ENCODE peak calls at places on chromosomes 5 and 9, in eight cellular contexts. Z is lower leg skin, S is A549, K is stomach, R is endothelial cell of umbilical vein, B is heart left ventricle, F is IMR-90, J is suprapubic skin. W is an unnamed sample.

GRCh38 chr5:35921930-35922329 is 16.5 kb downstream of the CAPSL start:
- DNase-seq in B (no peak), F (no peak), S (no peak), K (no peak), R (no peak), J (no peak), Z (no peak), W (no peak)

GRCh38 chr9:113580041-113580953 is 116.8 kb downstream of the RGS3 start:
- DNase-seq in B (peak; percentile 75), F (peak; percentile 35), S (no peak), Z (peak; percentile 96), K (peak; percentile 93), R (peak; percentile 70), J (peak; percentile 92), W (peak; percentile 54)

GRCh38 chr9:130667117-130667430 is 2.7 kb downstream of the PRDM12 start:
- DNase-seq in S (no peak), Z (no peak), J (no peak), K (no peak), F (no peak), B (no peak), R (no peak), W (no peak)

GRCh38 chr5:45385321-45386058 is 310.7 kb downstream of the HCN1 start:
- DNase-seq in K (no peak), S (no peak), R (peak; percentile 93), B (no peak), F (peak; percentile 68), J (no peak), Z (no peak), W (no peak)

GRCh38 chr9:31753756-31754155 is 630.7 kb upstream of the ACO1 start:
- DNase-seq in S (no peak), B (no peak), J (no peak), Z (no peak), F (no peak), R (no peak), K (no peak), W (no peak)

GRCh38 chr9:134026981-134027380 is 1.7 kb downstream of the BRD3OS start:
- DNase-seq in S (no peak), J (no peak), K (no peak), R (no peak), Z (no peak), F (no peak), B (no peak), W (no peak)

GRCh38 chr5:140176028-140176382 is 1.0 kb downstream of the CYSTM1 start:
- DNase-seq in S (no peak), J (no peak), R (no peak), K (no peak), F (no peak), Z (no peak), B (no peak), W (no peak)

GRCh38 chr9:79266986-79267385 is 304.8 kb upstream of the TLE4 start:
- DNase-seq in K (no peak), F (peak; percentile 46), S (no peak), Z (no peak), B (no peak), R (no peak), J (no peak), W (no peak)

GRCh38 chr5:172453986-172454354 is 355 bp downstream of the SH3PXD2B start:
- DNase-seq in Z (peak; percentile 88), K (no peak), R (peak; percentile 41), F (no peak), J (no peak), B (peak; percentile 62), S (peak; percentile 27), W (peak; percentile 64)

GRCh38 chr5:68187268-68188055 is 28.1 kb upstream of the PIK3R1 start:
- DNase-seq in K (no peak), F (peak; percentile 22), J (no peak), Z (no peak), B (peak; percentile 32), S (no peak), R (peak; percentile 24), W (no peak)

GRCh38 chr9:122835313-122835731 is 6.9 kb upstream of the PDCL start:
- DNase-seq in J (no peak), K (no peak), Z (peak; percentile 71), R (peak; percentile 26), B (no peak), F (no peak), S (no peak), W (no peak)

GRCh38 chr9:135336722-135337490 is 142.7 kb upstream of the PPP1R26 start:
- DNase-seq in Z (peak; percentile 46), K (no peak), J (peak; percentile 39), B (no peak), R (no peak), F (no peak), S (no peak), W (no peak)

GRCh38 chr5:126066795-126067321 is 356.4 kb upstream of the GRAMD2B start:
- DNase-seq in Z (no peak), S (no peak), B (no peak), J (no peak), R (no peak), K (no peak), F (no peak), W (no peak)

GRCh38 chr5:6730407-6730806 is 17.2 kb downstream of the TENT4A start:
- DNase-seq in Z (no peak), K (no peak), B (no peak), R (no peak), J (peak; percentile 19), F (no peak), S (no peak), W (no peak)

GRCh38 chr5:80372780-80373179 is 35.1 kb upstream of the ZFYVE16 start:
- DNase-seq in F (no peak), J (no peak), R (no peak), S (no peak), B (no peak), K (no peak), Z (no peak), W (no peak)

GRCh38 chr5:118529361-118530154 is 458.8 kb downstream of the DTWD2 start:
- DNase-seq in Z (no peak), R (no peak), B (peak; percentile 50), J (no peak), F (no peak), S (no peak), K (peak; percentile 63), W (no peak)

GRCh38 chr5:151236888-151237287 is 13.0 kb upstream of the CCDC69 start:
- DNase-seq in S (no peak), R (no peak), J (no peak), K (no peak), B (no peak), Z (no peak), F (no peak), W (no peak)

GRCh38 chr5:151233576-151234202 is 9.8 kb upstream of the CCDC69 start:
- DNase-seq in S (no peak), J (no peak), R (no peak), F (no peak), K (no peak), B (no peak), Z (no peak), W (no peak)

GRCh38 chr5:151231359-151231758 is 7.5 kb upstream of the CCDC69 start:
- DNase-seq in B (no peak), F (no peak), S (no peak), J (no peak), K (no peak), Z (no peak), R (no peak), W (peak; percentile 48)

GRCh38 chr5:151237685-151238084 is 13.8 kb upstream of the CCDC69 start:
- DNase-seq in R (no peak), B (no peak), J (no peak), Z (no peak), S (no peak), K (no peak), F (no peak), W (no peak)

DNA sequence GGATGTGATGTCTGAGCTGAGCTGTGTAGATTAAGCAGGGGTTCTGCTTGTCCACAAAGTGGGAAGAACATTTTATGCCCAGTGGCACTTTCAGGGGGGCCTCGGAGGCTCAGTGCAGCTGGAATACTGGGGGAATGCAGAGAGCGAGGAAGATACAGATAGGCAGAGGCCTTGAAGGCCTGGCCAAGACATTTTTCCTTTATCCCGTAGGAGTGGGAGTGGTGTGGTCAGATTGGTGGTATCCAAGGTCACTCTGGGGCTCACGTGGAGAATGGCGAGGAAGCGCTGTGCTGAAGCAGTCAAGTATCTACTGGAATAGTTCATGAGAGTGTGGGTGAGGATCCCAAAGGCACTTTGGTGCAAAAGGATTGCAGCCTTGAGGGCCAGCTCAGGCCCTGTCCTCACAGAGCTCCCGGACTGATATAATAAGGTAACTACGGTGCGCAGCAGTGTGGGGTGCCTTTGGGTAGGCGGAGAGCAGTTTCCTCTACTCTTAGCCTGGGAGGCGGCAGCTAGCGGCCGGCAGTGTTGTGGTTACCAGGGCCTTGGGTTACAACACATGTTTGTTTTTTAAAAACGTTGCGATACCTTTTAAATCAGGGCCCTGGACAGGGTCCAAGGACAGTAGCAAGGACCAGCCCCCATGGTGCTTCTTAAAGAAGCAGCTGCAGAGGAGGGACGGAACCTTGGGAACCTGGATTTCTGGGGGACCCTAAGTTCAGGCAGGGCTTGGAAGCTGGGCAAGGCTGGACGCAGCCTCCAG is 10.8 kb upstream of the CCDC69 start:
- DNase-seq in K (peak; percentile 60), R (no peak), F (peak; percentile 41), Z (peak; percentile 89), B (peak; percentile 62), J (peak; percentile 86), S (peak; percentile 51), W (peak; percentile 91)
- TF ChIP-seq POLR2A in K (no peak), R (no peak), F (no peak), Z (no peak), B (peak; percentile 13), J (no peak), S (no peak), W (no peak)

GRCh38 chr5:71588533-71588885 is 1.4 kb downstream of the MCCC2 start:
- DNase-seq in J (no peak), R (no peak), S (no peak), B (no peak), K (no peak), Z (no peak), F (no peak), W (no peak)
- TF ChIP-seq POLR2A in J (no peak), R (no peak), S (no peak), B (no peak), K (no peak), Z (no peak), F (no peak), W (no peak)

GRCh38 chr9:136402067-136402466 is 2.1 kb upstream of the SNAPC4 start:
- DNase-seq in S (no peak), B (no peak), Z (no peak), R (no peak), F (no peak), K (no peak), J (no peak), W (no peak)
- TF ChIP-seq POLR2A in S (no peak), B (no peak), Z (no peak), R (no peak), F (no peak), K (no peak), J (no peak), W (no peak)

DNA sequence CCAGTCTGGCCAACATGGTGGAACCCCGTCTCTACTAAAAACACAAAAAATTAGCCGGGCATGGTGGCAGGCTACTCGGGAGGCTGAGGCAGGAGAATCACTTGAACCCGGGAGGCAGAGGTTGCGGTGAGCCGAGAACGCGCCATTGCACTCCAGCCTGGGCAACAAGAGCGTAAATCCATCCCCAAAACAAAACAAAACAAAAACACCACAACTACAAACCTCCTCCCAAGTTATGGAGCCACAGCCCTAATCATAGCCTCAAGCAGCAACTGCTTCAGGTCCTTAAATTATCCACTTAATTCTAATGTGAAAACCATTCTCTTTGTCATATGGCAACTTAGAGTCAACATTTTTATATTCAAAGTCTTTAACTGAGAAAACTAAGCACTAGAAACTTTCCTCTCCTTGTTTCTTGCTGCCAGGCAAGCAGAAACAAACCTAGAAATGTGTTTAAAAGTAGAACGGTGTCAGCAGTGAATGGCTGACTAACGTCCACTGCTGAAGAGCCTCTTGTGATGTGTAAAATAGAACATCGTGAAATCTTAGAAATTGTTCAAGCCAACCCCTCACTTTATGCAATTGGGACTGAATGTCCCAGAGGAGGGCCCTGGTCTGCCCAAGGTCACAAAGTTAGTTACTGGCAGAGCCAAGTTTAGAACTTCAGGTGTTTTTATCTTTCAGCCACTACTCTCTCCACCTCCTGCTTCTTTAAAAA is 5.7 kb downstream of the TMEM245 start:
- DNase-seq in J (no peak), B (no peak), S (no peak), Z (no peak), K (no peak), F (no peak), R (no peak), W (no peak)
- TF ChIP-seq POLR2A in J (no peak), B (no peak), S (no peak), Z (no peak), K (no peak), F (no peak), R (no peak), W (no peak)

W was measured in adrenal gland.